ENCODE peak calls at places on chromosomes 4 and X, in five cellular contexts. R is heart right ventricle, T is adrenal gland, V is left lung, G is psoas muscle. E is an unnamed sample.

GRCh38 chr4:112523764-112524505 is 8.0 kb upstream of the NEUROG2 start:
- DNase-seq in R (no peak), T (peak; percentile 43), V (peak; percentile 70), G (peak; percentile 44), E (no peak)

GRCh38 chrX:11381464-11381863 is 88.3 kb downstream of the AMELX start:
- DNase-seq in R (peak; percentile 40), T (peak; percentile 35), V (no peak), G (no peak), E (peak; percentile 18)

GRCh38 chr4:7045961-7046921 is 3.1 kb downstream of the TADA2B start:
- DNase-seq in R (no peak), T (peak; percentile 60), V (no peak), G (peak; percentile 40), E (no peak)

GRCh38 chr4:13484045-13484748 is at the start of gene RAB28:
- DNase-seq in R (peak; percentile 95), T (peak; percentile 97), V (peak; percentile 94), G (peak; percentile 94), E (peak; percentile 86)

GRCh38 chr4:100287569-100287968 is 97.3 kb upstream of the DDIT4L start:
- DNase-seq in R (no peak), T (no peak), V (no peak), G (no peak), E (no peak)

GRCh38 chr4:107330915-107331314 is 294.8 kb upstream of the DKK2 start:
- DNase-seq in R (no peak), T (no peak), V (no peak), G (no peak), E (no peak)

GRCh38 chrX:10098235-10098819 is 58.4 kb upstream of the CLCN4 start:
- DNase-seq in R (no peak), T (peak; percentile 18), V (no peak), G (no peak), E (no peak)

GRCh38 chrX:16664626-16665025 is 14.7 kb downstream of the S100G start:
- DNase-seq in R (no peak), T (no peak), V (no peak), G (no peak), E (no peak)

GRCh38 chr4:13173974-13174373 is 310.2 kb downstream of the RAB28 start:
- DNase-seq in R (peak; percentile 62), T (no peak), V (peak; percentile 41), G (peak; percentile 68), E (no peak)

GRCh38 chrX:117839544-117839943 is 277.1 kb downstream of the KLHL13 start:
- DNase-seq in R (no peak), T (no peak), V (no peak), G (no peak), E (no peak)

GRCh38 chrX:121008920-121009319 is 23.4 kb upstream of the CT47A1 start:
- DNase-seq in R (no peak), T (no peak), V (no peak), G (no peak), E (no peak)

GRCh38 chrX:148593146-148593545 is 92.7 kb downstream of the AFF2 start:
- DNase-seq in R (no peak), T (no peak), V (no peak), G (no peak), E (no peak)

GRCh38 chrX:148592595-148592994 is 92.2 kb downstream of the AFF2 start:
- DNase-seq in R (no peak), T (no peak), V (no peak), G (no peak), E (no peak)

GRCh38 chrX:148593987-148594386 is 93.6 kb downstream of the AFF2 start:
- DNase-seq in R (no peak), T (no peak), V (no peak), G (no peak), E (no peak)

DNA sequence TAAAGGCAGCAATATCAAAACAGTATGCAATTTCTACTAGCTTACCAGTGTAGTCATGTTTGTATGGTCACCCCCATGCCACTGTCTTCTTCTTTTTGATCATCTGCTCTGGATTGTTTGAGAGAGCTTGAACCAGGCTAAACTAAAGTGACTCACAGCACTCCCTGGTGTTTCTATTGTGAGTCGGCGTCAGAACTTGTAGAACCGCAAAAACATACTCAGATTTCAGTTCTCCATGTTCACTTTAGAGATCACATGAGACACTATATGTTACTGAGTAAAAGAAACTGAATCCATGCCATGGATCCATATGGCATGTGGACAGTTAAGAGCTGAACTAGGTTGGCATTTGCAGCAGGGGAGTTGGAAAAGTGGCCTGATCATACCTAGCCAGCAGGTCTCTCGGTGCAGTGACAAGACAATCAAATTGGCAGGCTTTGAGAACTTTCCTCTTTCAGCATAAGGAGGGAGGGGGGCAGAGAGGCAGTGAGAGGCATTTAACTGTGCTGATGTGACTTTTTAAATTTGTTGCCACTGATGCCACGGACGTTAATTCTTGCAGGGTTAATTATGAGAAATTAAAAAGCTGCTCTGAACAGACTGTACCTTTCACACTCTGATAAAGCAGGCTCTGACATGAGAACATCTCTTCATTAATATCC is 88.4 kb downstream of the AFF2 start:
- DNase-seq in R (no peak), T (no peak), V (no peak), G (no peak), E (no peak)
- TF ChIP-seq CTCF in R (no peak), T (no peak), V (no peak), G (no peak), E (no peak)

DNA sequence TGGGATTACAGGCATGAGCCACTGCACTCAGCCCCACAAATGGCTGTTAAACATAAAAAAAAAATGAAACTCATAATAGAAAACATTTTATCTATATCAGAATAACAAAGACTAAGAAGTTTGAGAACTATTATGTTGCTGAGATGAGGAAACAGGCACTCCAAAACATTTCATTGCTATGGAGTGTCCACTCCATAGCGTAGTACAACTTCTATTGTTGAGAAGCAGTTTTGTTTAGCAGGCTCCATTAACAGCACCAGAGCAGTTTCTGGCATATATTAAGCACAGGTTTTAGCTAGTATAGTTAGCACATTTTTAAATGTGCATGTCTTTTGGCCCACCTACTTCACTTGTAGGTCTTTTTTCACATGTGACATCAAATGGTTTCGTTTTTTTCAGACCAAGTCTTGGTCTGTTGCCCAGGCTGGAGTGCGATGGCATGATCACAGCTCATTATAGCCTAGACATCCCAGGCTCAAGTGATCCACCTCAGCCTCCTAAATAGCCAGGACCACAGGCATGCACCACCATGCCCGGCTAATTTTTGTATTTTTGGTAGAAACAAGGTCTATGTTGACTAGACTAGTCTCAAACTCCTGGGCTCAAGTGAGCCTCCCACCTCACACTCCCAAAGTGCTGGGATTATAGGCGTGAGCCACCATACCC is 5.8 kb downstream of the HMGB2 start:
- DNase-seq in R (no peak), T (no peak), V (no peak), G (no peak), E (no peak)
- H3K27ac ChIP-seq in R (no peak overlapping the region), T (no peak overlapping the region), V (no peak overlapping the region), G (no peak overlapping the region), E (no peak overlapping the region)

GRCh38 chr4:71303850-71304249 is 35.0 kb upstream of the SLC4A4 start:
- DNase-seq in R (no peak), T (no peak), V (no peak), G (no peak), E (no peak)
- H3K27me3 ChIP-seq in R (no peaks in the 10 kb centered on the region), T (no peaks in the 10 kb centered on the region), V (no peaks in the 10 kb centered on the region), G (no peaks in the 10 kb centered on the region), E (no peaks in the 10 kb centered on the region)

DNA sequence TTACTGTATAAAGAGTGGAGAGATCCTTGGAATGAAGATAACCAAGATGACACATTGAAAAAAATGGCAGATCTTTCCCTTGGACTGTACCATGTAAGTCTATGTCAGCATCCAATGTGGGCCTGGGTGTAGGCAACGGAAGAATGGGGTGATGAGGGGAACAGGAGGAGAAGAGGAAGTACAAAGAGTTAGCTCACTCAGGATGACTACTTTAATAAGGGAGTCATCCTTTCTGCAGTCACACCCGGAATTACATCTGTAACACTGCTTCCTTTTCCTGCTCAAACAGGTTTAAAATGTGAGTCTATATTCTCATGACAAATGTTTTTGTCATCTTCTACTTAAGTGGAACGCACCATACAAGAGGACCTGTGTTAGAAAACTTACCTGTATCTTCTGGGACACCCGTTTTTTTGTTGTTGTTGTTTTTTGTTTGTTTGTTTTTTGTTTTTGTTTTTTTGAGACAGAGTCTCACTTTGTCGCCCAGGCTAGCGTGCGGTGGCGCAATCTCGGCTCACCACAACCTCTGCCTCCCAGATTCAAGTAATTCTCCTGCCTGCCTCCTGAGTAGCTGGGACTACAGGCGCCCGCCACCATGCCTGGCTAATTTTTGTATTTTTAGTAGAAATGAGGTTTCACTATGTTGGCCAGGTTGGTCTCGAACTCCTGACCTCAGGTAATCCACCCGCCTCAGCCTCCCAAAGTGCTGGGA is 18.0 kb downstream of the HPSE start:
- DNase-seq in R (no peak), T (no peak), V (no peak), G (no peak), E (no peak)
- TF ChIP-seq CTCF in R (no peak), T (no peak), V (no peak), G (no peak), E (no peak)

GRCh38 chrX:71534773-71535544 is 2.1 kb downstream of the OGT start:
- DNase-seq in R (no peak), T (no peak), V (no peak), G (no peak), E (no peak)

GRCh38 chrX:71533850-71534515 is 1.1 kb downstream of the OGT start:
- DNase-seq in R (peak; percentile 46), T (peak; percentile 30), V (peak; percentile 44), G (no peak), E (no peak)

GRCh38 chrX:71537743-71538142 is 4.8 kb downstream of the OGT start:
- DNase-seq in R (no peak), T (no peak), V (no peak), G (no peak), E (no peak)

GRCh38 chrX:71533514-71533849 is 578 bp downstream of the OGT start:
- DNase-seq in R (no peak), T (no peak), V (no peak), G (no peak), E (no peak)

GRCh38 chrX:71536285-71536684 is 3.4 kb downstream of the OGT start:
- DNase-seq in R (no peak), T (peak; percentile 16), V (no peak), G (no peak), E (no peak)
- H3K27ac ChIP-seq in R (peak overlapping the region; percentile 92), T (peak overlapping the region; percentile 31), V (peak overlapping the region; percentile 13), G (peak overlapping the region; percentile 91), E (no peak overlapping the region)

GRCh38 chr4:146647615-146648383 is 9.1 kb downstream of the POU4F2 start:
- DNase-seq in R (no peak), T (no peak), V (no peak), G (no peak), E (no peak)
- H3K27me3 ChIP-seq in R (peaks cover 97% of the 10 kb centered on the region), T (peaks cover 62% of the 10 kb centered on the region), V (peaks cover 84% of the 10 kb centered on the region), G (peaks cover 7% of the 10 kb centered on the region), E (peaks cover 34% of the 10 kb centered on the region)

GRCh38 chr4:177380730-177381287 is 61.4 kb downstream of the AGA start:
- DNase-seq in R (no peak), T (no peak), V (no peak), G (no peak), E (no peak)
- TF ChIP-seq CTCF in R (no peak), T (no peak), V (no peak), G (no peak), E (no peak)

GRCh38 chr4:118968813-118969212 is 80.2 kb downstream of the SYNPO2 start:
- DNase-seq in R (no peak), T (no peak), V (no peak), G (no peak), E (no peak)

GRCh38 chr4:118967393-118967792 is 78.7 kb downstream of the SYNPO2 start:
- DNase-seq in R (no peak), T (no peak), V (no peak), G (no peak), E (no peak)

GRCh38 chr4:118969359-118969758 is 80.7 kb downstream of the SYNPO2 start:
- DNase-seq in R (peak; percentile 63), T (peak; percentile 71), V (peak; percentile 49), G (peak; percentile 42), E (no peak)

GRCh38 chr4:118964891-118965411 is 76.3 kb downstream of the SYNPO2 start:
- DNase-seq in R (no peak), T (peak; percentile 37), V (no peak), G (no peak), E (no peak)

GRCh38 chr4:118968006-118968405 is 79.4 kb downstream of the SYNPO2 start:
- DNase-seq in R (peak; percentile 58), T (peak; percentile 67), V (peak; percentile 71), G (peak; percentile 41), E (no peak)
- H3K27ac ChIP-seq in R (peak overlapping the region; percentile 57), T (peak overlapping the region; percentile 64), V (peak overlapping the region; percentile 67), G (peak overlapping the region; percentile 95), E (peak overlapping the region; percentile 88)

E was measured in AG04450.